ENCODE peak calls at places on chromosomes 1 and 21, in seven cellular contexts. R is IMR-90, E is H1, A is PC-9, O is astrocyte, U is fibroblast of lung, G is hepatocyte. V is an unnamed sample.

GRCh38 chr1:165114022-165114888 is 242.3 kb downstream of the LMX1A start:
- DNase-seq in E (peak; percentile 84), O (no peak), U (peak; percentile 52), A (peak; percentile 36), G (peak; percentile 78), R (peak; percentile 30), V (peak; percentile 19)

GRCh38 chr1:175889044-175889443 is 145.6 kb upstream of the TNR start:
- DNase-seq in R (peak; percentile 9), E (no peak), A (no peak), U (no peak), G (no peak), O (no peak), V (no peak)

GRCh38 chr1:155085504-155086181 is 7.0 kb downstream of the EFNA3 start:
- DNase-seq in E (peak; percentile 77), U (no peak), A (peak; percentile 69), R (peak; percentile 21), G (peak; percentile 83), O (no peak), V (peak; percentile 93)

GRCh38 chr1:39085174-39085573 is 59.0 kb downstream of the NDUFS5 start:
- DNase-seq in G (no peak), O (no peak), U (no peak), A (no peak), R (no peak), E (no peak), V (no peak)

GRCh38 chr21:39319814-39320332 is 6.4 kb upstream of the BRWD1 start:
- DNase-seq in A (peak; percentile 14), U (peak; percentile 79), G (no peak), R (peak; percentile 33), O (no peak), E (no peak), V (peak; percentile 71)

GRCh38 chr1:165883056-165883455 is 55.6 kb downstream of the UCK2 start:
- DNase-seq in U (no peak), O (peak; percentile 50), R (no peak), G (no peak), A (peak; percentile 14), E (no peak), V (no peak)

GRCh38 chr1:37498872-37499617 is 15.5 kb downstream of the MEAF6 start:
- DNase-seq in O (peak; percentile 41), E (no peak), R (peak; percentile 70), A (peak; percentile 50), U (peak; percentile 72), G (peak; percentile 10), V (peak; percentile 72)

GRCh38 chr1:54442185-54442584 is 36.0 kb upstream of the SSBP3 start:
- DNase-seq in U (no peak), A (no peak), R (no peak), O (no peak), E (no peak), G (no peak), V (no peak)

GRCh38 chr1:39898648-39899603 is 2.8 kb downstream of the MYCL start:
- DNase-seq in A (peak; percentile 54), O (peak; percentile 74), E (peak; percentile 83), R (peak; percentile 64), G (peak; percentile 72), U (peak; percentile 66), V (peak; percentile 81)

GRCh38 chr1:46457178-46457577 is 32.5 kb upstream of the DMBX1 start:
- DNase-seq in A (no peak), R (no peak), O (no peak), G (no peak), U (no peak), E (no peak), V (peak; percentile 74)

GRCh38 chr21:39867198-39867650 is at the start of gene PCP4:
- DNase-seq in O (no peak), R (no peak), G (peak; percentile 83), U (peak; percentile 9), E (peak; percentile 93), A (peak; percentile 28), V (no peak)

GRCh38 chr1:82486969-82487368 is 686.2 kb downstream of the ADGRL2 start:
- DNase-seq in E (no peak), U (no peak), A (no peak), R (no peak), O (no peak), G (no peak), V (no peak)

GRCh38 chr1:159079518-159079917 is 3.0 kb upstream of the AIM2 start:
- DNase-seq in A (no peak), O (no peak), R (no peak), E (no peak), G (no peak), U (no peak), V (no peak)

GRCh38 chr1:21335750-21336168 is 45.5 kb upstream of the ECE1 start:
- DNase-seq in O (no peak), A (peak; percentile 97), U (no peak), E (no peak), R (no peak), G (peak; percentile 29), V (no peak)

GRCh38 chr1:173424786-173425407 is 52.2 kb upstream of the PRDX6 start:
- DNase-seq in R (peak; percentile 8), O (peak; percentile 41), U (peak; percentile 37), E (peak; percentile 2), A (peak; percentile 45), G (no peak), V (no peak)

GRCh38 chr1:36497207-36497606 is 14.5 kb upstream of the CSF3R start:
- DNase-seq in U (peak; percentile 10), R (no peak), A (no peak), E (no peak), G (no peak), O (no peak), V (no peak)

GRCh38 chr1:109776911-109777310 is 13.2 kb upstream of the EPS8L3 start:
- DNase-seq in O (peak; percentile 43), R (peak; percentile 78), E (peak; percentile 89), G (peak; percentile 91), A (peak; percentile 83), U (peak; percentile 80), V (peak; percentile 96)

DNA sequence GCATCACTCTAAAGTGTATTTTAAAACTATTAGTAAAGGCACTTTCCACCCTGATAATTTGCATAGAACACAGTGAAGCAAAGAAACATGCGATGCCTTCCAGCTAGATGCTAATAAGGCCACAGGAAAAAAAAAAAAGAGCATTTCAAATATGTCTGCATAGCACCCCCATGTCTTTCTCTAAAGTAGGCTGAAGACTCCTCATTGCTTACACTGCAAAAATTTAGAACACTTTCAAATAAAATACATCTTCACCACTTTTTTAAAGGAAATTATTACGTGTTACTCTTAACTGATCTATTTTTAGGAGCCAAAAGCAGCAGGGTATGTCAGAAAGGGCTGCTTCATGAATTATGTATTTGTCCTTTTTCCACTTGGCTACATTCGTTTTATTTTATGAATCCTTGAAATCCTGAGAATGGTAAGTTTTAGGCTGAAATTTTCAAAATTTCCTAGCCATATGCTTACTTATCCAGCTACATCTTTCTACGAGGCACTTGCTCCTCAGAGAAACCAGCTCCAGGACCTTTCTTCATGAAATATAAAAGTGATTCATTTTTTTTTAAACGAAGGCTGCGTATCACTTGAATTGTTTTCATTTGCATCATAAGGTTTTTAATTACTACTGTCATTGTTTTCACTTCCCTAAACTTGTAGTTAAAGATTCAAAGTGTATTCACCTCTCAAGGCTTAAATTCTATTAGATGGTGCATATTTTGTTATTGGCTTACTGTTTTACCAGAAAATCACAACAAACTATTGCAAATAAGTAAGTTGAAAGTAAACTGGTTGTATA is 513.0 kb downstream of the PTPRC start:
- DNase-seq in A (no peak), U (no peak), G (no peak), R (no peak), E (no peak), O (no peak), V (no peak)
- H2AFZ ChIP-seq in A (no peak overlapping the region), U (no peak overlapping the region), G (no peak overlapping the region), R (no peak overlapping the region), E (no peak overlapping the region), O (no peak overlapping the region), V (no peak overlapping the region)

GRCh38 chr1:14946011-14946359 is 207.6 kb upstream of the TMEM51 start:
- DNase-seq in E (no peak), G (no peak), R (no peak), O (no peak), A (no peak), U (no peak), V (peak; percentile 62)
- H3K4me1 ChIP-seq in E (peaks cover 12% of the 10 kb centered on the region), G (peaks cover 52% of the 10 kb centered on the region), R (peaks cover 41% of the 10 kb centered on the region), O (peaks cover 55% of the 10 kb centered on the region), A (no peaks in the 10 kb centered on the region), U (peaks cover 39% of the 10 kb centered on the region), V (peaks cover 46% of the 10 kb centered on the region)

DNA sequence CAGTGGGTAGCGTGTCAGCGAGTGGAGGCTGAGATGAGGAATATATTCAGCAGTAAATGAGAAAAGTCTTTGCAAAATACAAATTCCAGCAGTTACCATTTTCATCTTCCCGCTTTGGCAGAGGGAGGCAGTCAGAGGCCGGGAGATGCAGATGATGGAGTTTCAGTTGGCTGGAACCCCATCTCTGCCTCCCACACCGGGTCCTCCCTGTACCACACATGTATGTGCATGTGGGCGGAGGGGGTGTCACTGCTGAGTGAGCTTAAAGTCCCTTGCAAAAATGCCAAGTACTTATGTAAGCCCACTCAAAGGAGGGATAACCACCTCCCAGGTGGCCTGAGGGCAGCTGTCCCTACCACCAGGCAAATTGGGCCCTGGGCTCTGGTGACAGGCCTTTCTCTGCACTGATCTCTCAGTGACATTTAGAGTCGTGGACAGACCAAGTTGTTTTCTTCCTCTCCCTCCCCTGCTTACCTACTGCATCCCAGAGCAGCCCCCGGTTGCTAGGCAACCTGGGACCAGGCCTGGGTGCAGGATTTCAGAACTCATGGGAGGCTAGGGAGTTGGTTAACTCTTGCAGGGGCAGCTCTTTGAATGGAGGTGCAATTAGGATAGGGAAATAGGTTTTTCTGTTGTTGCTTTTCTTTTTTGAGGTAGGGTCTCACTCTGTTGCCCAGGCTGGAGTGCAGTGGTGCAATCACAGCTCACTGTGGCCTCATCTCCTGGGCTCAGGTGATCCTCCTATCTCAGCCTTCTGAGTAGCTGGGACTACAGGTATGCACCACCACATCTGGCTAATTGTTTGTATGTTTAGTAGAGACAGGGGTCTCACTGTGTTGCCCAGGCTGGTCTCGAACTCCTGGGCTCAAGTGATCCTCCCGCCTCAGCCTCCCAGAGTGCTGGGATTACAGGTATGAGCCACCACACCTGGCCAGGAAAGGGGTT is 17.1 kb upstream of the UBXN10 start:
- DNase-seq in O (no peak), R (no peak), A (no peak), E (no peak), G (no peak), U (no peak), V (no peak)
- H3K4me2 ChIP-seq in O (no peak overlapping the region), R (no peak overlapping the region), A (no peak overlapping the region), E (no peak overlapping the region), G (no peak overlapping the region), U (no peak overlapping the region), V (no peak overlapping the region)

GRCh38 chr1:92993581-92993980 is 32.3 kb upstream of the DIPK1A start:
- DNase-seq in R (no peak), A (no peak), G (no peak), U (no peak), O (no peak), E (no peak), V (no peak)
- H2AFZ ChIP-seq in R (no peak overlapping the region), A (no peak overlapping the region), G (no peak overlapping the region), U (no peak overlapping the region), O (no peak overlapping the region), E (no peak overlapping the region), V (no peak overlapping the region)

DNA sequence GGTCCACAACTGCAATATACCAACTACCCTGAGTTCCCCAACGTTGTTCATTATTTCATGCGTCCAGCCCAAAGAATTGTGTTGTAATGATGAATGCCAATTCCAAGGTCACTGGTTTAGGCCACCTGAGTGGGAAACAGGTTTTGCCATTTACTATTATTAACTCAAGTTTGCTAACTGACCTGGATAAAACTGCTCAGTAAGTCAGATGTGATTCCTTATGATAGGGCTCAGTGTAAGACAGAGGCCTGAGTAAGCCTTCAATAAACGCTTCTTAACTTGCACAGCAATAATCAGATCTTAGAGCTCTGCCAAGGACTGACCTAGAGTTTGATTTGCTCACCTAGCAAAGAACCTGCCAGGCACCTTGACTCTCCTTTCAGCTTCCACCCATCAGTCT is 10.0 kb downstream of the PUM1 start:
- DNase-seq in O (no peak), A (no peak), U (no peak), E (no peak), G (no peak), R (no peak), V (no peak)
- H3K4me1 ChIP-seq in O (peaks cover 15% of the 10 kb centered on the region), A (peaks cover 6% of the 10 kb centered on the region), U (peaks cover 7% of the 10 kb centered on the region), E (no peaks in the 10 kb centered on the region), G (peaks cover 23% of the 10 kb centered on the region), R (peaks cover 6% of the 10 kb centered on the region), V (peaks cover 11% of the 10 kb centered on the region)

V was measured in osteoblast.